ENCODE peak calls at places on chromosomes 4 and X, in four cellular contexts. T is HepG2, Q is GM12878, A is H1. C is an unnamed sample.

GRCh38 chrX:19487520-19488200 is 27.6 kb downstream of the MAP3K15 start:
- DNase-seq in T (no peak), Q (no peak), A (no peak), C (no peak)

GRCh38 chrX:14497184-14497666 is 32.1 kb upstream of the GLRA2 start:
- DNase-seq in T (no peak), Q (peak; percentile 12), A (no peak), C (no peak)

GRCh38 chrX:1612641-1613286 is 2.1 kb upstream of the ASMT start:
- DNase-seq in T (no peak), Q (no peak), A (no peak), C (no peak)

GRCh38 chrX:69109036-69109663 is 56.1 kb downstream of the PJA1 start:
- DNase-seq in T (no peak), Q (no peak), A (no peak), C (no peak)

GRCh38 chr4:10013722-10014121 is 7.6 kb downstream of the SLC2A9 start:
- DNase-seq in T (no peak), Q (no peak), A (peak; percentile 47), C (peak; percentile 50)

GRCh38 chr4:69224891-69225290 is 10.3 kb upstream of the UGT2B11 start:
- DNase-seq in T (no peak), Q (no peak), A (no peak), C (no peak)

GRCh38 chr4:8702516-8703400 is 110.2 kb downstream of the CPZ start:
- DNase-seq in T (no peak), Q (no peak), A (no peak), C (no peak)

GRCh38 chrX:11129546-11129945 is 18.4 kb downstream of the HCCS start:
- DNase-seq in T (no peak), Q (no peak), A (no peak), C (peak; percentile 36)

GRCh38 chr4:89077806-89078205 is 20.8 kb upstream of the FAM13A start:
- DNase-seq in T (no peak), Q (no peak), A (no peak), C (no peak)

GRCh38 chr4:165328101-165328425 is 594 bp downstream of the MSMO1 start:
- DNase-seq in T (no peak), Q (no peak), A (no peak), C (no peak)

GRCh38 chrX:149830192-149830873 is 48.6 kb downstream of the MAGEA9 start:
- DNase-seq in T (no peak), Q (peak; percentile 17), A (no peak), C (peak; percentile 40)

GRCh38 chr4:134147941-134148340 is 53.6 kb downstream of the PABPC4L start:
- DNase-seq in T (no peak), Q (no peak), A (no peak), C (no peak)

GRCh38 chr4:69467797-69468196 is 27.9 kb downstream of the UGT2B4 start:
- DNase-seq in T (no peak), Q (no peak), A (peak; percentile 1), C (peak; percentile 52)

GRCh38 chr4:153488006-153488718 is 22.0 kb downstream of the TMEM131L start:
- DNase-seq in T (no peak), Q (peak; percentile 94), A (no peak), C (no peak)

GRCh38 chr4:40718571-40718970 is 31.2 kb upstream of the NSUN7 start:
- DNase-seq in T (no peak), Q (no peak), A (no peak), C (no peak)

GRCh38 chrX:3994315-3994714 is 280.9 kb upstream of the PRKX start:
- DNase-seq in T (no peak), Q (no peak), A (no peak), C (no peak)

GRCh38 chr4:82842593-82842992 is 44.0 kb upstream of the SCD5 start:
- DNase-seq in T (peak; percentile 13), Q (no peak), A (no peak), C (no peak)

GRCh38 chrX:70132877-70133302 is 357 bp upstream of the IGBP1 start:
- DNase-seq in T (no peak), Q (no peak), A (no peak), C (no peak)

GRCh38 chr4:105937759-105938158 is 42.5 kb downstream of the NPNT start:
- DNase-seq in T (no peak), Q (no peak), A (no peak), C (no peak)

GRCh38 chr4:41129128-41129754 is 85.1 kb downstream of the APBB2 start:
- DNase-seq in T (no peak), Q (no peak), A (no peak), C (no peak)

GRCh38 chr4:95465010-95465409 is 83.8 kb downstream of the UNC5C start:
- DNase-seq in T (no peak), Q (no peak), A (no peak), C (no peak)

GRCh38 chr4:140092094-140092820 is 61.7 kb downstream of the MAML3 start:
- DNase-seq in T (no peak), Q (no peak), A (peak; percentile 31), C (peak; percentile 60)

GRCh38 chr4:119666653-119667091 is 38.1 kb upstream of the PDE5A start:
- DNase-seq in T (no peak), Q (no peak), A (no peak), C (no peak)

GRCh38 chr4:173521474-173522159 is 8.4 kb downstream of the HAND2 start:
- DNase-seq in T (no peak), Q (no peak), A (no peak), C (no peak)

GRCh38 chr4:4397441-4397819 is 10.5 kb downstream of the NSG1 start:
- DNase-seq in T (no peak), Q (no peak), A (no peak), C (no peak)

GRCh38 chr4:8046925-8047541 is 107.4 kb upstream of the AFAP1 start:
- DNase-seq in T (no peak), Q (no peak), A (no peak), C (no peak)

GRCh38 chr4:121156822-121157769 is 7.0 kb downstream of the TNIP3 start:
- DNase-seq in T (no peak), Q (no peak), A (peak; percentile 19), C (peak; percentile 13)

GRCh38 chr4:32135642-32136041 is 1415.5 kb downstream of the PCDH7 start:
- DNase-seq in T (no peak), Q (no peak), A (no peak), C (no peak)

GRCh38 chr4:67054901-67055300 is 490.4 kb downstream of the CENPC start:
- DNase-seq in T (no peak), Q (no peak), A (no peak), C (no peak)

GRCh38 chr4:8306511-8307021 is 37.0 kb downstream of the HTRA3 start:
- DNase-seq in T (no peak), Q (no peak), A (no peak), C (no peak)

GRCh38 chr4:166312166-166312565 is 439.1 kb downstream of the TLL1 start:
- DNase-seq in T (no peak), Q (no peak), A (no peak), C (no peak)

GRCh38 chr4:99845179-99845578 is 28.6 kb downstream of the DAPP1 start:
- DNase-seq in T (no peak), Q (no peak), A (no peak), C (no peak)
- H3K4me1 ChIP-seq in T (no peaks in the 10 kb centered on the region), Q (peaks cover 47% of the 10 kb centered on the region), A (no peaks in the 10 kb centered on the region), C (no peaks in the 10 kb centered on the region)

DNA sequence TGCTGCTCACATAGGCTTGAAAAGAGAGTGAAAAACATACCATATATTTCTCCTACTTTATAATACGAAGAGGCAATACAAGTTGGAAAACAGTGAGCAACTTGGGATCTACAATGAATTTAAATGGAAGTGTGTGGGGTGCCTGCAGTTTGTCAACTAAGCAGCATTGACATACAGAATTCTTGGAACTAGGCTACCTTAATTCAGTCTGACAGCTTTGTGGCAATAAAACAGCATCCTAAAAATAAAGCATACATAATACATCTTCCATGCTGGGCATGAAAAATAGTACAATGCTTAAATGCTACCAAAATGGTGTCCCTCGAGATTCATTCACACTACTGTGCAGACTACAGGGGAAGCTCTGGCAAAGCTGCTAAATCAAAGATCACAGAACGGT is 8.0 kb downstream of the GASK1B start:
- DNase-seq in T (no peak), Q (no peak), A (no peak), C (no peak)
- H3K4me3 ChIP-seq in T (peak overlapping the region; percentile 1), Q (no peak overlapping the region), A (no peak overlapping the region), C (no peak overlapping the region)

GRCh38 chr4:150547154-150547838 is 34.7 kb upstream of the MAB21L2 start:
- DNase-seq in T (no peak), Q (no peak), A (no peak), C (no peak)
- TF ChIP-seq SUZ12 in T (no peak), Q (no peak), A (no peak), C (no peak)

GRCh38 chr4:84582302-84582987 is 482 bp upstream of the CDS1 start:
- DNase-seq in T (peak; percentile 61), Q (no peak), A (peak; percentile 84), C (peak; percentile 88)
- H3K4me1 ChIP-seq in T (peaks cover 36% of the 10 kb centered on the region), Q (no peaks in the 10 kb centered on the region), A (peaks cover 7% of the 10 kb centered on the region), C (no peaks in the 10 kb centered on the region)

DNA sequence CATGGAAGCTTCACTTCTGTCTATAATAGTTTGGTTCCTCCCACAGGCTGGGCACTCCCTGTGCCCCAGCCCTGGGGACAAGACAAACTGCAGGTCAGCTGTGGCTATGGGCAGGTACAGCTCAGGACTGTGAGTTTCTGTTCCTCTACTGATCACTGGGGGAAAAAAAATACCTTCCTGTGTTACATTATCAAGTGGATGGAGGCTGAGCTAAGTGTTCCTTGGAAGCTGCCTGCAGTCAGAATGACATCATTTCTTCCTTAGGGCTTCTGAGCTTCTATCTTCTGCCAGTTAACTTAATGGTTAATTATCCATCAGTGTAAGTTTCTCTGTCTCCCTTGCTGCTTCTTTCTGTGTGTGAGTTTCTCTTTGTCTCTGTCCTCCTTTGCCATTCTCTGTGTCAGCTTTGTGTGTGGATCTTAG is 4.6 kb downstream of the RAB33A start:
- DNase-seq in T (no peak), Q (peak; percentile 63), A (no peak), C (no peak)
- H3K4me3 ChIP-seq in T (no peak overlapping the region), Q (peak overlapping the region; percentile 16), A (no peak overlapping the region), C (no peak overlapping the region)

DNA sequence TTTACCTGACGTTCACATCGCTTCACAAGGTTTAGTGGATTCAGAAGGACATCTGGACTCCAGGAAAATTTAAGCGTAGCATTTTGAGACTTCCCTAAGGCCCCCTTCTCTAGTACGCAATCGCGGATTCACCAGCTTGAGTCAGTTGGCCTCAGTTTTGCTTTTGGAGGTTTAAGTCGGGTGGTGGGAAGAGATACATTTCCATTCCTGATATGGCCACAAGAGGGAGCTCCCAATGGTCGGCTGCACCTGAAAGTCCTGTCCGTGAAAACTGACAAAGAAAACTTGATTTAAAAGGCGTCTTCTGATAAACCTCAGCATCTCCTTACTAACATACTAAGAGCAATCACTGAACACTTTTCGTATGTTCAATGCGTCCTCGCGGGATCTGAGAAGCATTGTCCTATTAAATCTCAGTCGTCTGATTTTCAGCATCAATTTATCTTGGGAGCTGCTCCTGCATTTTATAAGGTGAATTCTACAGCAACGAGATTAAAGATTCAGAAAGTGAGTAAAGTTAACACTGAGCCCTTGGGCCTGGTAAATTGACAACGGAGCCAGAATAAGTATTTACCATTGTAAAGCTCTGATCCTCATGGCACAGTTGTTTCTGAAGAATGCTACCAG is 50.6 kb downstream of the LGI2 start:
- DNase-seq in T (peak; percentile 33), Q (peak; percentile 19), A (peak; percentile 41), C (peak; percentile 73)
- TF ChIP-seq SUZ12 in T (no peak), Q (no peak), A (no peak), C (no peak)

C was measured in NT2/D1.